ENCODE peak calls at places on chromosomes 5 and 9, in eight cellular contexts. One of them, this sample, is unnamed.

GRCh38 chr5:116771466-116772151 is 197.0 kb upstream of the SEMA6A start:
- DNase-seq in B cell: no peak
- DNase-seq in A549: no peak
- DNase-seq in type B pancreatic cell: no peak
- DNase-seq in activated B cell treated with CpG ODN at 0.5 μM for 24 hours: no peak
- DNase-seq in tibial artery: peak; percentile 26
- DNase-seq in GM12878: no peak
- DNase-seq in fibroblast of the aortic adventitia: no peak
- DNase-seq in this sample: no peak

GRCh38 chr5:177429248-177430045 is 3.0 kb downstream of the GRK6 start:
- DNase-seq in fibroblast of the aortic adventitia: no peak
- DNase-seq in B cell: peak; percentile 84
- DNase-seq in tibial artery: peak; percentile 66
- DNase-seq in type B pancreatic cell: no peak
- DNase-seq in A549: no peak
- DNase-seq in GM12878: peak; percentile 72
- DNase-seq in activated B cell treated with CpG ODN at 0.5 μM for 24 hours: peak; percentile 49
- DNase-seq in this sample: no peak

GRCh38 chr5:74275204-74275992 is 365.1 kb downstream of the ENC1 start:
- DNase-seq in GM12878: no peak
- DNase-seq in A549: no peak
- DNase-seq in type B pancreatic cell: no peak
- DNase-seq in activated B cell treated with CpG ODN at 0.5 μM for 24 hours: no peak
- DNase-seq in B cell: no peak
- DNase-seq in fibroblast of the aortic adventitia: peak; percentile 36
- DNase-seq in tibial artery: no peak
- DNase-seq in this sample: no peak

GRCh38 chr9:99375481-99375880 is 153.4 kb downstream of the SEC61B start:
- DNase-seq in B cell: no peak
- DNase-seq in type B pancreatic cell: no peak
- DNase-seq in A549: no peak
- DNase-seq in GM12878: no peak
- DNase-seq in activated B cell treated with CpG ODN at 0.5 μM for 24 hours: no peak
- DNase-seq in tibial artery: no peak
- DNase-seq in fibroblast of the aortic adventitia: no peak
- DNase-seq in this sample: no peak

GRCh38 chr9:86529496-86530275 is 175.5 kb upstream of the TUT7 start:
- DNase-seq in fibroblast of the aortic adventitia: no peak
- DNase-seq in GM12878: no peak
- DNase-seq in B cell: no peak
- DNase-seq in type B pancreatic cell: no peak
- DNase-seq in A549: no peak
- DNase-seq in tibial artery: no peak
- DNase-seq in activated B cell treated with CpG ODN at 0.5 μM for 24 hours: no peak
- DNase-seq in this sample: no peak

GRCh38 chr5:30502277-30502676 is 691.2 kb upstream of the CDH6 start:
- DNase-seq in A549: no peak
- DNase-seq in activated B cell treated with CpG ODN at 0.5 μM for 24 hours: no peak
- DNase-seq in tibial artery: no peak
- DNase-seq in type B pancreatic cell: no peak
- DNase-seq in GM12878: no peak
- DNase-seq in B cell: no peak
- DNase-seq in fibroblast of the aortic adventitia: peak; percentile 9
- DNase-seq in this sample: peak; percentile 80

GRCh38 chr9:129569506-129570449 is 51.1 kb downstream of the C9orf50 start:
- DNase-seq in GM12878: no peak
- DNase-seq in tibial artery: no peak
- DNase-seq in type B pancreatic cell: no peak
- DNase-seq in fibroblast of the aortic adventitia: no peak
- DNase-seq in activated B cell treated with CpG ODN at 0.5 μM for 24 hours: no peak
- DNase-seq in A549: peak; percentile 70
- DNase-seq in B cell: no peak
- DNase-seq in this sample: no peak

GRCh38 chr9:131365546-131365945 is 28.3 kb upstream of the PRRC2B start:
- DNase-seq in type B pancreatic cell: no peak
- DNase-seq in B cell: no peak
- DNase-seq in GM12878: no peak
- DNase-seq in fibroblast of the aortic adventitia: no peak
- DNase-seq in tibial artery: no peak
- DNase-seq in activated B cell treated with CpG ODN at 0.5 μM for 24 hours: no peak
- DNase-seq in A549: no peak
- DNase-seq in this sample: no peak

GRCh38 chr9:74379718-74380117 is 117.4 kb upstream of the RORB start:
- DNase-seq in tibial artery: no peak
- DNase-seq in A549: peak; percentile 3
- DNase-seq in fibroblast of the aortic adventitia: peak; percentile 2
- DNase-seq in GM12878: no peak
- DNase-seq in type B pancreatic cell: no peak
- DNase-seq in activated B cell treated with CpG ODN at 0.5 μM for 24 hours: no peak
- DNase-seq in B cell: no peak
- DNase-seq in this sample: peak; percentile 15

GRCh38 chr5:31492824-31493223 is 39.1 kb downstream of the DROSHA start:
- DNase-seq in B cell: no peak
- DNase-seq in GM12878: no peak
- DNase-seq in fibroblast of the aortic adventitia: no peak
- DNase-seq in A549: no peak
- DNase-seq in type B pancreatic cell: no peak
- DNase-seq in tibial artery: no peak
- DNase-seq in activated B cell treated with CpG ODN at 0.5 μM for 24 hours: no peak
- DNase-seq in this sample: no peak

GRCh38 chr9:107759009-107759822 is 269.6 kb upstream of the KLF4 start:
- DNase-seq in A549: no peak
- DNase-seq in fibroblast of the aortic adventitia: no peak
- DNase-seq in type B pancreatic cell: no peak
- DNase-seq in GM12878: peak; percentile 37
- DNase-seq in tibial artery: no peak
- DNase-seq in activated B cell treated with CpG ODN at 0.5 μM for 24 hours: no peak
- DNase-seq in B cell: no peak
- DNase-seq in this sample: no peak

GRCh38 chr9:115884846-115885245 is 268.7 kb upstream of the PAPPA start:
- DNase-seq in tibial artery: no peak
- DNase-seq in activated B cell treated with CpG ODN at 0.5 μM for 24 hours: no peak
- DNase-seq in fibroblast of the aortic adventitia: peak; percentile 16
- DNase-seq in type B pancreatic cell: no peak
- DNase-seq in GM12878: no peak
- DNase-seq in A549: no peak
- DNase-seq in B cell: no peak
- DNase-seq in this sample: no peak

GRCh38 chr9:115879451-115879850 is 274.1 kb upstream of the PAPPA start:
- DNase-seq in tibial artery: no peak
- DNase-seq in type B pancreatic cell: no peak
- DNase-seq in fibroblast of the aortic adventitia: no peak
- DNase-seq in B cell: no peak
- DNase-seq in A549: no peak
- DNase-seq in GM12878: no peak
- DNase-seq in activated B cell treated with CpG ODN at 0.5 μM for 24 hours: no peak
- DNase-seq in this sample: no peak

GRCh38 chr9:115882911-115883310 is 270.7 kb upstream of the PAPPA start:
- DNase-seq in A549: no peak
- DNase-seq in fibroblast of the aortic adventitia: peak; percentile 41
- DNase-seq in tibial artery: no peak
- DNase-seq in B cell: no peak
- DNase-seq in activated B cell treated with CpG ODN at 0.5 μM for 24 hours: no peak
- DNase-seq in type B pancreatic cell: no peak
- DNase-seq in GM12878: no peak
- DNase-seq in this sample: no peak

GRCh38 chr9:115880221-115880620 is 273.4 kb upstream of the PAPPA start:
- DNase-seq in tibial artery: no peak
- DNase-seq in B cell: no peak
- DNase-seq in GM12878: no peak
- DNase-seq in fibroblast of the aortic adventitia: peak; percentile 22
- DNase-seq in activated B cell treated with CpG ODN at 0.5 μM for 24 hours: no peak
- DNase-seq in type B pancreatic cell: no peak
- DNase-seq in A549: no peak
- DNase-seq in this sample: no peak

GRCh38 chr9:115883467-115884329 is 269.9 kb upstream of the PAPPA start:
- DNase-seq in GM12878: no peak
- DNase-seq in fibroblast of the aortic adventitia: peak; percentile 66
- DNase-seq in A549: peak; percentile 60
- DNase-seq in activated B cell treated with CpG ODN at 0.5 μM for 24 hours: no peak
- DNase-seq in B cell: no peak
- DNase-seq in type B pancreatic cell: no peak
- DNase-seq in tibial artery: no peak
- DNase-seq in this sample: no peak
- TF ChIP-seq CTCF in GM12878: peak; percentile 32
- TF ChIP-seq CTCF in fibroblast of the aortic adventitia: peak; percentile 73
- TF ChIP-seq CTCF in A549: peak; percentile 78
- TF ChIP-seq CTCF in activated B cell treated with CpG ODN at 0.5 μM for 24 hours: no peak
- TF ChIP-seq CTCF in B cell: no peak
- TF ChIP-seq CTCF in type B pancreatic cell: peak; percentile 74
- TF ChIP-seq CTCF in tibial artery: peak; percentile 49
- TF ChIP-seq CTCF in this sample: peak; percentile 87

GRCh38 chr9:134677743-134678142 is 36.1 kb downstream of the COL5A1 start:
- DNase-seq in type B pancreatic cell: no peak
- DNase-seq in tibial artery: no peak
- DNase-seq in B cell: no peak
- DNase-seq in activated B cell treated with CpG ODN at 0.5 μM for 24 hours: no peak
- DNase-seq in A549: no peak
- DNase-seq in GM12878: no peak
- DNase-seq in fibroblast of the aortic adventitia: no peak
- DNase-seq in this sample: no peak

GRCh38 chr9:134678206-134678605 is 36.6 kb downstream of the COL5A1 start:
- DNase-seq in A549: no peak
- DNase-seq in tibial artery: no peak
- DNase-seq in activated B cell treated with CpG ODN at 0.5 μM for 24 hours: no peak
- DNase-seq in fibroblast of the aortic adventitia: no peak
- DNase-seq in GM12878: no peak
- DNase-seq in B cell: no peak
- DNase-seq in type B pancreatic cell: no peak
- DNase-seq in this sample: no peak

GRCh38 chr9:134680393-134681060 is 38.9 kb downstream of the COL5A1 start:
- DNase-seq in GM12878: no peak
- DNase-seq in A549: no peak
- DNase-seq in B cell: no peak
- DNase-seq in type B pancreatic cell: no peak
- DNase-seq in fibroblast of the aortic adventitia: no peak
- DNase-seq in tibial artery: no peak
- DNase-seq in activated B cell treated with CpG ODN at 0.5 μM for 24 hours: no peak
- DNase-seq in this sample: no peak

GRCh38 chr9:134679616-134680392 is 38.2 kb downstream of the COL5A1 start:
- DNase-seq in A549: no peak
- DNase-seq in GM12878: no peak
- DNase-seq in activated B cell treated with CpG ODN at 0.5 μM for 24 hours: no peak
- DNase-seq in type B pancreatic cell: no peak
- DNase-seq in tibial artery: no peak
- DNase-seq in fibroblast of the aortic adventitia: no peak
- DNase-seq in B cell: no peak
- DNase-seq in this sample: no peak

DNA sequence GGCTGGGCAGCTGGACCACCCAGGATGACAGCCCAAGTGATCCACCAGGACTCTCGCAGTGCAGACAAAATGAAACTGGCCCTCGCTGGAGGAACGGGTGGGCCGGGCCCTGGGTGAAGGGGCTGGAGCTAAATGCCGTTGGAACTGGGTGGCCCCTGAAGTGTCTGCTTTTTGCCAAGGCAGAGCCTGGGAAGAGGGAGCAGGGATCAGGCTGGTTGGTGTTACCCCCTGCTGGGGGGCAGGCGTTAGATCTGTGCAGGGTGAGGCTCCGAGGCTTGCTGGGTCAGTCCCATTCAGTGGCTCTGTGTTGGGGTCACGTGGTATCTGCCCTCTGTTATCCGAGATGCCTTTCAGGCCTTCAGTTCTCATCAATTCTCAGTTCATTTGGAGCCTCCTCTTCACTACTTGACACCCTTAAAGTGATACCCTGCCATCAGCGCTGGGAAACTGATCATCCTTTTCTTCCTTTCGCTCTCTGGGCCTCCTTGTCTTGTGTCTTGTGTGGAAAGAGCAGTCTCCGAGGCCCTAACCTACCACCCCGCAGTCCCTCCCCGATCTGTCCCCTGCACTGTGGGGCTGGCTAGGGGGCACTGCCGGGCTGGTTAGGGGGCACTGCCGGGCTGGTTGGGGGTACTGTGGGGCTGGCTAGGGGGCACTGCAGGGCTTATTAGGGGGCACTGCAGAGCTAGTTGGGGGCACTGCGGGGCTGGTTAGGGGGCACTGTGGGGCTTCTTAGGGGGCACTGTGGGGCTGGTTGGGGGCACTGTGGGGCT is 37.3 kb downstream of the COL5A1 start:
- DNase-seq in B cell: no peak
- DNase-seq in activated B cell treated with CpG ODN at 0.5 μM for 24 hours: no peak
- DNase-seq in A549: no peak
- DNase-seq in tibial artery: no peak
- DNase-seq in fibroblast of the aortic adventitia: no peak
- DNase-seq in type B pancreatic cell: no peak
- DNase-seq in GM12878: no peak
- DNase-seq in this sample: no peak
- TF ChIP-seq CTCF in B cell: no peak
- TF ChIP-seq CTCF in activated B cell treated with CpG ODN at 0.5 μM for 24 hours: no peak
- TF ChIP-seq CTCF in A549: no peak
- TF ChIP-seq CTCF in tibial artery: no peak
- TF ChIP-seq CTCF in fibroblast of the aortic adventitia: no peak
- TF ChIP-seq CTCF in type B pancreatic cell: no peak
- TF ChIP-seq CTCF in GM12878: no peak
- TF ChIP-seq CTCF in this sample: no peak

DNA sequence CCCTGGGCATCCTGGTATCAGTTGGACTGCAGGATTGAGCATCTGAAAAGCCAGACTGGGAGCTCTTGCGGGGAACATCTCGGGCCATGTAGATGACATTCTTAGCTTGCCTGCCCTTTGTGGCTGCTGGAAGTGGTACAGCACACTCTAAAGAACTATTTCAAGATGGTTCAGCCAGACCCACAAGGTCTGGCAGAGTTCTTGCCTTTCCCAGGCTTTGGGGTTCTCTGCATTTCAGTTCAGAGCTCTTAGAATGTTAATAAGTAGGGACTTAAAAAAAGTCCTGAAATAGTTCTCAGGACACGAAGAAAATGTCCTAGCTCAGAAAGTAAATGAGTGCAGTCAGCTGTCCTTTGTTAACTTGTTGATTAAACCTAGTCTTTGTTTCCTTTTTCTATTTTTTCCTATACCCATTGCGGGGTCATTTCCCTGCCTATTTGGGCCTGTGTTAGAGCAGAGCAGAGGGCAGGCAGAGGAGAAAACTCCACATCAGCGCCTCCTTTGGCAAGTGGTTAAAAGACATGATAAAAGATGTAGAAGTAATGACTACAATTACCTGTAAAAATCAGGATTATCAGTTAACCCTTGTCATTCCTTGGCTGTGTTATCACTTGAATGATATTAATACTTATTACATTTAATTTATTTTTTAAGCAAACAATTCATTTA is 291.5 kb downstream of the ZSWIM6 start:
- DNase-seq in A549: peak; percentile 54
- DNase-seq in tibial artery: no peak
- DNase-seq in GM12878: no peak
- DNase-seq in activated B cell treated with CpG ODN at 0.5 μM for 24 hours: no peak
- DNase-seq in B cell: no peak
- DNase-seq in fibroblast of the aortic adventitia: no peak
- DNase-seq in type B pancreatic cell: no peak
- DNase-seq in this sample: no peak
- TF ChIP-seq CTCF in A549: peak; percentile 42
- TF ChIP-seq CTCF in tibial artery: no peak
- TF ChIP-seq CTCF in GM12878: no peak
- TF ChIP-seq CTCF in activated B cell treated with CpG ODN at 0.5 μM for 24 hours: no peak
- TF ChIP-seq CTCF in B cell: peak; percentile 25
- TF ChIP-seq CTCF in fibroblast of the aortic adventitia: peak; percentile 6
- TF ChIP-seq CTCF in type B pancreatic cell: peak; percentile 72
- TF ChIP-seq CTCF in this sample: peak; percentile 47

DNA sequence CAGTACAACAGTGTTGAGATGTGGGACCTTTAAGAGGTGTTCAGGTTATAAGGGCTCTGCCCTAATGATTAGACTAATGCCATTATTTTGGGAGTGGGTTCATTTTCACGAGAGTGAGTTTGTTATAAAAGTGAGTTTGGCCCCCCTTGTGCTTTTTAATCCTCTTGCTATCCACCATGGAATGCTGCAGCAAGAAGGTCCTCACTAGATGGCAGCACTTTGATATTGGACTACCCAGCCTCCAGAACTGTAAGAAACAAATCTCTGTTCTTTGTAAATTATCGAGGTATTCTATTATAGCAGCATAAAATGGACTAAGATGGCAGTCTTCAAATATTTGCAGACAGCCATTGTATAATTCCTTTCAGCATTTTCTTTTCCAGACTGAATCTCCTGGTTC is 212.4 kb downstream of the LRRC70 start:
- DNase-seq in activated B cell treated with CpG ODN at 0.5 μM for 24 hours: no peak
- DNase-seq in A549: no peak
- DNase-seq in fibroblast of the aortic adventitia: peak; percentile 4
- DNase-seq in type B pancreatic cell: no peak
- DNase-seq in B cell: no peak
- DNase-seq in GM12878: no peak
- DNase-seq in tibial artery: no peak
- DNase-seq in this sample: peak; percentile 6
- TF ChIP-seq CTCF in activated B cell treated with CpG ODN at 0.5 μM for 24 hours: no peak
- TF ChIP-seq CTCF in A549: peak; percentile 44
- TF ChIP-seq CTCF in fibroblast of the aortic adventitia: peak; percentile 26
- TF ChIP-seq CTCF in type B pancreatic cell: peak; percentile 48
- TF ChIP-seq CTCF in B cell: no peak
- TF ChIP-seq CTCF in GM12878: peak; percentile 21
- TF ChIP-seq CTCF in tibial artery: no peak
- TF ChIP-seq CTCF in this sample: peak; percentile 80

This sample was measured in epithelial cell of proximal tubule.